ENCODE peak calls at places on chromosomes 13 and 19, in five cellular contexts. G is HepG2, H is GM12891, M is K562, S is GM12878. O is an unnamed sample.

GRCh38 chr19:45528149-45528743 is 21.0 kb downstream of the VASP start:
- DNase-seq in G (no peak), H (no peak), M (peak), S (no peak), O (no peak)

GRCh38 chr19:14516048-14516534 is 2.1 kb downstream of the DNAJB1 start:
- DNase-seq in G (no peak), H (no peak), M (no peak), S (no peak), O (no peak)

GRCh38 chr19:11382898-11383705 is 1.0 kb downstream of the EPOR start:
- DNase-seq in G (peak), H (no peak), M (peak), S (no peak), O (peak)

GRCh38 chr13:30847697-30848307 is 58.3 kb upstream of the MEDAG start:
- DNase-seq in G (no peak), H (no peak), M (no peak), S (peak), O (no peak)

GRCh38 chr13:49667773-49668172 is 23.5 kb downstream of the EBPL start:
- DNase-seq in G (no peak), H (no peak), M (no peak), S (no peak), O (no peak)

GRCh38 chr19:41064974-41065569 is 23.2 kb upstream of the CYP2A13 start:
- DNase-seq in G (no peak), H (no peak), M (peak), S (no peak), O (no peak)

GRCh38 chr13:27076411-27076810 is 95.2 kb downstream of the USP12 start:
- DNase-seq in G (no peak), H (no peak), M (no peak), S (no peak), O (no peak)

GRCh38 chr13:76720416-76720815 is 165.8 kb downstream of the KCTD12 start:
- DNase-seq in G (no peak), H (no peak), M (no peak), S (no peak), O (no peak)

GRCh38 chr19:3024509-3024869 is 4.6 kb downstream of the TLE2 start:
- DNase-seq in G (no peak), H (no peak), M (no peak), S (no peak), O (no peak)

GRCh38 chr13:20721454-20722357 is 18.2 kb downstream of the IL17D start:
- DNase-seq in G (no peak), H (peak), M (peak), S (no peak), O (no peak)

GRCh38 chr13:101845501-101846012 is 393.1 kb downstream of the ITGBL1 start:
- DNase-seq in G (peak), H (no peak), M (no peak), S (no peak), O (no peak)

GRCh38 chr19:31356587-31357314 is 7.5 kb upstream of the TSHZ3 start:
- DNase-seq in G (no peak), H (no peak), M (peak), S (no peak), O (no peak)

GRCh38 chr13:42279080-42279479 is 7.1 kb downstream of the AKAP11 start:
- DNase-seq in G (no peak), H (no peak), M (no peak), S (no peak), O (no peak)

GRCh38 chr13:20193142-20193923 is 595 bp upstream of the GJB2 start:
- DNase-seq in G (no peak), H (no peak), M (no peak), S (no peak), O (no peak)

GRCh38 chr19:8210660-8211101 is 1.5 kb downstream of the CERS4 start:
- DNase-seq in G (no peak), H (peak), M (no peak), S (no peak), O (no peak)

GRCh38 chr13:66114127-66114526 is 1116.0 kb downstream of the PCDH9 start:
- DNase-seq in G (no peak), H (no peak), M (no peak), S (no peak), O (no peak)

GRCh38 chr13:21018220-21018619 is 43.2 kb downstream of the LATS2 start:
- DNase-seq in G (no peak), H (no peak), M (no peak), S (no peak), O (no peak)

GRCh38 chr19:38047048-38047435 is 140.0 kb downstream of the SIPA1L3 start:
- DNase-seq in G (no peak), H (no peak), M (no peak), S (no peak), O (no peak)

GRCh38 chr19:50719566-50719965 is at the start of gene SHANK1:
- DNase-seq in G (no peak), H (no peak), M (peak), S (no peak), O (no peak)

GRCh38 chr13:26557393-26558073 is at the start of gene WASF3:
- DNase-seq in G (peak), H (peak), M (peak), S (peak), O (peak)

GRCh38 chr19:35123573-35123972 is 8.0 kb downstream of the FXYD3 start:
- DNase-seq in G (no peak), H (no peak), M (no peak), S (no peak), O (no peak)

GRCh38 chr13:74794147-74794546 is 659.9 kb upstream of the KLF12 start:
- DNase-seq in G (no peak), H (no peak), M (no peak), S (no peak), O (no peak)

GRCh38 chr13:28657784-28658538 is 969 bp upstream of the POMP start:
- DNase-seq in G (no peak), H (no peak), M (peak), S (peak), O (no peak)

GRCh38 chr19:2494084-2494446 is 18.1 kb downstream of the GADD45B start:
- DNase-seq in G (no peak), H (no peak), M (no peak), S (no peak), O (peak)

GRCh38 chr19:34963531-34964406 is at the start of gene ZNF792:
- DNase-seq in G (peak), H (peak), M (peak), S (no peak), O (peak)

GRCh38 chr13:28337196-28338045 is 157.5 kb downstream of the FLT1 start:
- DNase-seq in G (no peak), H (no peak), M (no peak), S (no peak), O (no peak)

GRCh38 chr19:2140193-2140545 is 11.2 kb downstream of the AP3D1 start:
- DNase-seq in G (no peak), H (no peak), M (no peak), S (no peak), O (no peak)

GRCh38 chr19:13461536-13461935 is 44.7 kb downstream of the CACNA1A start:
- DNase-seq in G (no peak), H (no peak), M (no peak), S (no peak), O (no peak)

GRCh38 chr13:23547000-23547590 is 23.1 kb upstream of the TNFRSF19 start:
- DNase-seq in G (no peak), H (no peak), M (no peak), S (no peak), O (no peak)

GRCh38 chr13:89932902-89933301 is 1414.6 kb upstream of the MIR17HG start:
- DNase-seq in G (no peak), H (no peak), M (no peak), S (no peak), O (no peak)

GRCh38 chr13:80164451-80164850 is 176.5 kb downstream of the SPRY2 start:
- DNase-seq in G (no peak), H (no peak), M (no peak), S (no peak), O (no peak)

DNA sequence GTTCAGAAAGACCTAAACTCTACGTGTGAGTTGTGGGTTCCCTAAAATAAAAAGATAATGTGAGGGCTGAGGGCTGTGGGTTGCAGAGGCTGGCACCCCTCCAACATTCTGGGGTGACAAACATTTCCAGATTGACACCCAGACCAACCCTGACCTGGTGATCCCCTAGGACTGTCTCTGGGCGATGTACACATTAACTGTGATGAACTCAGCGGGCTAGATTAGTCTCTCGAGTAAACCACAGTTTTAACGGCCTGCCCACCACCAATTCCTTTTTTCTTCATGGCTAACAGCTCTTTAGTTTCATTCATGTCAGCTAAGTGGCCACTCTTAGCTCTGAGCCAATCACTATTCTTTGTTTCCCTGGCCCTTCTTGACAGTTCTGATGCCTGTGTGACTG is 24.8 kb downstream of the SIAH3 start:
- DNase-seq in G (no peak), H (no peak), M (no peak), S (peak), O (no peak)
- TF ChIP-seq TAF1 in G (no peak), H (no peak), M (no peak), S (no peak), O (no peak)

GRCh38 chr13:37059136-37059847 is at the start of gene SUPT20H:
- DNase-seq in G (peak), H (peak), M (peak), S (peak), O (peak)
- TF ChIP-seq POLR2AphosphoS5 in G (peak), H (peak), M (peak), S (peak), O (peak)

GRCh38 chr19:4371209-4371897 is 28.0 kb downstream of the MPND start:
- DNase-seq in G (no peak), H (no peak), M (no peak), S (no peak), O (no peak)
- TF ChIP-seq POLR2A in G (no peak), H (no peak), M (no peak), S (no peak), O (no peak)

GRCh38 chr19:756232-756631 is 5.3 kb downstream of the MISP start:
- DNase-seq in G (peak), H (no peak), M (peak), S (no peak), O (no peak)

GRCh38 chr19:755063-755462 is 4.2 kb downstream of the MISP start:
- DNase-seq in G (no peak), H (no peak), M (no peak), S (no peak), O (no peak)

GRCh38 chr19:752652-753517 is 2.0 kb downstream of the MISP start:
- DNase-seq in G (peak), H (no peak), M (no peak), S (no peak), O (no peak)

GRCh38 chr19:756821-757688 is 6.1 kb downstream of the MISP start:
- DNase-seq in G (no peak), H (no peak), M (no peak), S (no peak), O (no peak)

DNA sequence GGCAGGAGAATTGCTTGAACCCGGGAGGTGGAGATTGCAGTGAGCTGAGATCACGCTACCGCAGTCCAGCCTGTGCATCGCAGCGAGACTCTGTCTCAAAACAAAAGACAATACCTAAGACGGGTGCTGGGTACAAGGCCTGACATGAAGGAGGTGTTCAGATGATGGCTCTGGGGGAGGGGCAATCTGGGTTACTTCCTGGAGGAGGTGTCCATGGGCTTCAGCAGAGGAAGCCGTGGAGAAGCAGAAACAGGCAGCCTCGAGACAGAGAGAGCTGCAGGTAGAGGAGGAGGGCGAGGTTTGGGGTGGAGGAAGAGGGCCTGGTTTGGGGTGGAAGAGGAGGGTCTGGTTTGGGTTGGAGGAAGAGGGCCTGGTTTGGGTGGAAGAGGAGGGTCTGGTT is 3.6 kb downstream of the MISP start:
- DNase-seq in G (no peak), H (no peak), M (no peak), S (no peak), O (no peak)
- TF ChIP-seq TAF1 in G (no peak), H (no peak), M (no peak), S (no peak), O (no peak)

DNA sequence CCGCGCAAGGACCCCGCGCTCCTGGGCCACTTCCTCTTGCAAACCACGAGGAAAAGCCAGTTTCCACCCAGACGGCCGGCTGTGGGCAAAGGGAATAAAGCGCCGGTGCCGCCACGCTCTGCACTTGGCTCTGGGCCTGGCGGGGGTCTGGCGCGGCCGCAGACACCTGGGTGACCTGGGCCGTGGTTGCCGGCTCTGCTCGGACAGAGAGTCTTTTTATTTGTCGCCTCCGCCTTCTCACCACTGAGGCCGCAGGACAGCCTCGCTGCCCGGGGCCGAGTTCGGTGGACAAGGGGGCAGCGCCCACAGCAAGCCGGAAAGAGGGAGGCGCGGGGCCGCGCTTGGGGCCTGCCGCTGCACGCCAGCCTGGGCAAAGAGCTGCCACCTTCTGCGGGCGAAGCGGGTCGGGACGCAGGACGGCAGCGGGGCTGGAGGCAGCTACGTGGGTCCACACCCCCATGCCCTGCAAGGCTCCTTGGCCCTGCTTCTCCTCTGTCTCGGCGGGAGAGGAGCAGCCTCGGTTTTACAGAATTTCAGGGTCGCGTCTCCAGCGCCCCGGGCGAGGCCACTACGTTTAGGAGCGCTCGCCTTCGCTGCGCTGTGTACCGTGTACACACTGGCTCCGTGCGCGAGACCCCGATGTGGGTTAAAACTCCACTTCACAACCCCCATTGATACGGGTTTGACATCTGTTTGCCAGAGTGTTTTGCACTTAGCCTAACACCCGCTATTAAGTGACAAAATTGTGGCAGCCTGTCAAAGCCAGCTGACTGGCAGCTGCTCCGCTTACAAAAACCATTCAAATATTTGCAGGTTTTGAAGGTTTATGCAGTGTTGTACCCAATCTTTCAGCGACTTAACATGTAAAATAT is 13.0 kb upstream of the SOX1 start:
- DNase-seq in G (no peak), H (no peak), M (no peak), S (no peak), O (no peak)
- TF ChIP-seq POLR2AphosphoS5 in G (no peak), H (no peak), M (no peak), S (no peak), O (no peak)

GRCh38 chr13:32031815-32032345 is 306 bp downstream of the FRY start:
- DNase-seq in G (no peak), H (no peak), M (no peak), S (no peak), O (no peak)

GRCh38 chr13:32032780-32033179 is 1.2 kb downstream of the FRY start:
- DNase-seq in G (no peak), H (no peak), M (no peak), S (no peak), O (no peak)

GRCh38 chr13:32029684-32030083 is 1.9 kb upstream of the FRY start:
- DNase-seq in G (no peak), H (no peak), M (no peak), S (no peak), O (no peak)

GRCh38 chr13:32033744-32034143 is 2.2 kb downstream of the FRY start:
- DNase-seq in G (no peak), H (no peak), M (no peak), S (no peak), O (no peak)

DNA sequence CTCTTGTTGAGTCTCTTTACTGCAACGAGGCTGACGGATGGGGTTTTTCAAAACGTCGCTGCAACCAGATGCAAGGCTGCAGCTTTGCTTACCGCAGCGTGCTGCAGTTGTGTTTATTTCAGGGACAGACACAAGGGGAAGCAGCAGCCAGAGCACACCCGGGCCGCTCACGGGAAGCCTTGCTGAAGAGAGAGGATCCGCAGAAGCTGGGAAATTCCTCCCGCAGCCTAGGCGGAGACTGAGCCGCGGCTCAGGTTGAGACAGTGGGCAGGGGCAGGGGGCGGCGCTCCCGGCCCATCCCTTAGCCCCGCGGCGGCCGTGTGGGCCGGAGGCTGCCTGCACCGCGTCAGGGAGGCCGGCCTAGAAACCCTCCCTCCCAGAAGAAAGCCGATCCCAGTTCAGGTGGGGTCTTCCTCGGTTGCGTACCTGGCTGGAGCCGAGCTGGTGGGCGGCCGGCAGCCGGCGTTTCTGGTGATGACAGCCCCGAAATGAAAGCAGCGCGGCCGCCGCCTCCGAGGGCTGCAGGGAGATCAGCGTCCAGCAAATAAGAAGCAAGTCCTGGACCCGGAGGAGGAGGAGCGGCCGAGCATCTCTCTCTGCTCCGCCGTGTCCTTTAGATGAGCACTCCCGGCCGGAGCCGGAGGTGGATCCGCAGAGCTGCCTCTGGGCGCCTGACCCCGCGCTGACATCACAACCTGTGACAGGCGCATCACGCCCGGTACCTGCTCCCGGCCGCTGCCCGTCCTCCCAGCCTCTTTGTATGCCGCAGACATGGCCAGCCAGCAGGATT is at the start of gene FRY:
- DNase-seq in G (peak), H (peak), M (peak), S (no peak), O (peak)
- TF ChIP-seq POLR2A in G (peak), H (no peak), M (no peak), S (no peak), O (peak)

DNA sequence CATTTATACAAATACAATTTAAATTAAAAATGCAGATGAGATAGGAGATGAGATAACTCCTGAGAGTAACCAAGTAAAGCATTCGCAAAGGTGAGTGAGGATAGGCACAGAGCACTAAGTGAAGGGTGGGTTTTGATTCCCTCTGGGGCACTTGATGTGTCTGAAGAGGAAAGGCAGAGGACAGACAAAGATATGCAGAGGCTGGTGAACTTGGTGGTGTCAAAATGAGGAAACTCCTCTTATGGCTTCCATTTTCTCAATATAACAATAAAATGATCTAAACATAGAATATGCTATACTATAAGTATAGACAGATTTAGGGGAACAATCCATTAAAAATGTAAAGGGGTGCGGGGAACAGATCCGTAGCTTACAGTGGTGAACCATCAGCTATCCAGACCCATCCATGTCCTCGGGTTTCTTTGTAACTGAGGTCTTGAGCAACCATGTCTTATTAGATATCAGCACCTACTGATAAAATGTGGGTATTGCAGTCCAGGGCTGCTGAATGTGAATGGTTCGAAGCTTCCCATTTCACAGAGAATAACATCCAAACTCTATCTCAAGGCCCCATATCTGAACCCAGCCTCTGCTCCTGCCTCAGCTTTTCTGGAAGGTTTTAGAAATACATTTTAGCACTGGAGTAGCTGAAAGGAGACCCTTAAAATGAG is 73.9 kb upstream of the SLC10A2 start:
- DNase-seq in G (peak), H (peak), M (peak), S (peak), O (no peak)
- TF ChIP-seq TAF1 in G (no peak), H (no peak), M (no peak), S (no peak), O (no peak)

GRCh38 chr19:16405797-16406196 is 66.0 kb downstream of the EPS15L1 start:
- DNase-seq in G (no peak), H (no peak), M (no peak), S (no peak), O (no peak)
- TF ChIP-seq POLR2AphosphoS5 in G (no peak), H (no peak), M (no peak), S (no peak), O (no peak)